ENCODE peak calls at places on chromosome 14, in eight cellular contexts. S is neural progenitor cell, Q is lower lobe of right lung, N is psoas muscle, K is tibial artery, F is sigmoid colon, T is transverse colon, V is right lobe of liver. X is an unnamed sample.
A peak's percentile ranks its signal among the peaks of the same experiment; 100 is the strongest.

GRCh38 chr14:62706217-62706616 is 339.0 kb downstream of the KCNH5 start:
- DNase-seq in N (no peak), T (no peak), Q (no peak), V (no peak), K (no peak), F (no peak), S (no peak), X (no peak)

GRCh38 chr14:74612346-74613021 is 447 bp upstream of the LTBP2 start:
- DNase-seq in N (peak; percentile 88), T (peak; percentile 82), V (peak; percentile 79), F (peak; percentile 86), Q (peak; percentile 87), S (peak; percentile 93), K (peak; percentile 89), X (no peak)

GRCh38 chr14:88430976-88431375 is 45.5 kb downstream of the SPATA7 start:
- DNase-seq in N (no peak), K (no peak), V (no peak), Q (no peak), F (no peak), S (no peak), T (no peak), X (no peak)

GRCh38 chr14:64760146-64760755 is 56.0 kb downstream of the PLEKHG3 start:
- DNase-seq in S (peak; percentile 70), K (peak; percentile 79), Q (peak; percentile 75), N (peak; percentile 61), V (peak; percentile 67), T (peak; percentile 77), F (no peak), X (no peak)

GRCh38 chr14:36161781-36162180 is 14.7 kb downstream of the PTCSC3 start:
- DNase-seq in K (no peak), S (no peak), N (no peak), Q (no peak), V (no peak), T (peak; percentile 10), F (no peak), X (no peak)

GRCh38 chr14:55976619-55977018 is 141.6 kb upstream of the PELI2 start:
- DNase-seq in N (no peak), K (no peak), V (no peak), S (no peak), T (peak; percentile 26), F (no peak), Q (no peak), X (no peak)

GRCh38 chr14:92409069-92409468 is 86.1 kb downstream of the SLC24A4 start:
- DNase-seq in N (peak; percentile 53), T (peak; percentile 17), S (no peak), F (peak; percentile 81), Q (no peak), V (no peak), K (no peak), X (no peak)

GRCh38 chr14:80491131-80491530 is 279.8 kb upstream of the DIO2 start:
- DNase-seq in T (peak; percentile 27), K (peak; percentile 70), N (peak; percentile 49), S (no peak), V (no peak), F (no peak), Q (no peak), X (no peak)

GRCh38 chr14:105532111-105532623 is 5.8 kb downstream of the TMEM121 start:
- DNase-seq in V (no peak), Q (no peak), N (no peak), T (no peak), S (no peak), K (peak; percentile 61), F (no peak), X (no peak)

GRCh38 chr14:105532735-105533141 is 6.4 kb downstream of the TMEM121 start:
- DNase-seq in S (peak; percentile 45), Q (no peak), N (no peak), F (peak; percentile 58), V (peak; percentile 39), T (no peak), K (peak; percentile 57), X (no peak)

GRCh38 chr14:105533391-105533790 is 7.0 kb downstream of the TMEM121 start:
- DNase-seq in F (peak; percentile 43), K (peak; percentile 55), S (no peak), N (no peak), Q (no peak), T (no peak), V (peak; percentile 40), X (no peak)

GRCh38 chr14:105534586-105534985 is 8.2 kb downstream of the TMEM121 start:
- DNase-seq in N (no peak), S (no peak), Q (no peak), T (no peak), F (peak; percentile 54), K (peak; percentile 47), V (no peak), X (no peak)

DNA sequence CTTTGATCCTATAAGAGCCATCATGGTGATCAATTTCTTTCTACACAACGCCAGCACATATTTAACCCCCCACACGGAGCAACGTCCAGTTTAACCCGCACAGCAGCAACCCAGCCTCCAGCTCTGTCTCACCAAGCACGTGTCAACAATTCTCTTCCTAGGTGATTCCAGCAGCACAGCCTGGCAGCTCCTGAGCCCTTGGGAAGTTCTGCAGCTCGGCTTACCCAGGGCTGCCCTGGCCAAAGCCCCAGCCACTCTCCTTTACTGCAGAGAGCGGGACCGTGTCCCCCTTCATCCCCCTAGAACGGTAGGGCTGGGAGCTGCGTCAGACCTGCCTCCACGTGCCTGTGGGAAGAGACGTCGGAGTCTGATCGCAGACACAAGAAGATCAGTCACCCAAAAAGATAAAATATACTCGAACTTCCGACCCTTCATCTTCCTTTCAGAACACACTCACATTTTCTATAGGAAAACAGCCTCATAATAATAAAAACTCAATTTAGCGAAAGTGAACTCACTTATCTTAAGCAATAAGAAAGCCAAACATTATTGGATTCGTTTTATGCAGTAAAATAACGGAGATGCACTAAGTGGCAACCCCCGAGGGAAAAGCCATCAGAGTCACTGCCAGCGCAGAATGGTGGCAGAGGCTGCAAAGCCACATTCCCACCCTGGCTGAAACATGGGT is 7.6 kb downstream of the TMEM121 start:
- DNase-seq in N (no peak), S (no peak), Q (no peak), F (peak; percentile 48), T (no peak), K (peak; percentile 42), V (no peak), X (no peak)
- H3K9me3 ChIP-seq in N (no peaks in the 10 kb centered on the region), S (no peaks in the 10 kb centered on the region), Q (no peaks in the 10 kb centered on the region), F (no peaks in the 10 kb centered on the region), T (no peaks in the 10 kb centered on the region), K (no peaks in the 10 kb centered on the region), V (no peaks in the 10 kb centered on the region), X (no peaks in the 10 kb centered on the region)

DNA sequence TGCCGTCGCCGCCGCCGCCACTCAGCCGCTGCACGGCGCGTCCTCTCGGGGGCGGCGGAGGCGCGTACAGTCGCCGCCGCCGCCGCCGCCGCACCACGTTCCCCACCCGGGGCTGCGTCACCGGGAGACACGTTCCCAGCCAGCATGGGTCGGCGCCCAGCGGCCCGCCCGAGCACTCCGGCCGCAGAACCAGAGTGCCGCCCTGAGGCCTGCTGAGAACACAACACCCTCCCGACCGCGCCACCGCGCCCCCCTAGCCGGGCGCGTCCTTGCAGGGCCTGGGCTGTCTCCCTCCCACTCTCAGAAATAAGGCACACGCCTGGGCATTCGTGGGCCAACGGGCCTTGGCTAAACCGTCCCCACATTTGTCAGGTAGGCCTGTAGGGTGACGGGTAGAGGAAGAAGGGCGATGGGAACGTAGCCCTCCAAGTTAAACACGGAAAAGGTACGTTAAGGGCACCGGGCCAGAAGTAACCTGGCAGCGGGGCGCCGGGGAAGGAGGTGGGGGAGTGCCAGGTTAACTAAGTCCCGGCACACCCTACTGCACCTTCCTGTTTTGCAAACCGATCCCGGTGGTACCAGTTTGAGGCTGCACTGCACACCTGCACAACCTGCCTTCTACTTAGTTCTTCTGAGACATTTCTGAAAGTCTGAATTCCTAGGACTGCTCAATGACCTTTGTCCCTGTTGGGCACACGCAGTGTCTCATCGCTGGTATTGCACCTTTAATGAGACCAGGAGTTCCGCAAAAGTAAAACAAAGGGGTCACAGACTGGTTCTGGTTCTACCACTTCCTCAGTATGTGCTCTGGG is at the start of gene MAP4K5:
- DNase-seq in F (peak; percentile 96), Q (peak; percentile 95), K (peak; percentile 94), T (peak; percentile 94), V (peak; percentile 92), S (peak; percentile 94), N (peak; percentile 92), X (peak; percentile 62)
- TF ChIP-seq CTCF in F (peak; percentile 94), Q (peak; percentile 85), K (peak; percentile 95), T (peak; percentile 77), V (peak; percentile 92), S (peak; percentile 77), N (peak; percentile 92), X (peak; percentile 89)

GRCh38 chr14:42045393-42045792 is 438.7 kb downstream of the LRFN5 start:
- DNase-seq in K (no peak), N (no peak), V (no peak), S (no peak), T (no peak), Q (no peak), F (no peak), X (no peak)
- H3K9me3 ChIP-seq in K (no peaks in the 10 kb centered on the region), N (peaks cover 1% of the 10 kb centered on the region), V (no peaks in the 10 kb centered on the region), S (no peaks in the 10 kb centered on the region), T (no peaks in the 10 kb centered on the region), Q (no peaks in the 10 kb centered on the region), F (no peaks in the 10 kb centered on the region), X (no peaks in the 10 kb centered on the region)

DNA sequence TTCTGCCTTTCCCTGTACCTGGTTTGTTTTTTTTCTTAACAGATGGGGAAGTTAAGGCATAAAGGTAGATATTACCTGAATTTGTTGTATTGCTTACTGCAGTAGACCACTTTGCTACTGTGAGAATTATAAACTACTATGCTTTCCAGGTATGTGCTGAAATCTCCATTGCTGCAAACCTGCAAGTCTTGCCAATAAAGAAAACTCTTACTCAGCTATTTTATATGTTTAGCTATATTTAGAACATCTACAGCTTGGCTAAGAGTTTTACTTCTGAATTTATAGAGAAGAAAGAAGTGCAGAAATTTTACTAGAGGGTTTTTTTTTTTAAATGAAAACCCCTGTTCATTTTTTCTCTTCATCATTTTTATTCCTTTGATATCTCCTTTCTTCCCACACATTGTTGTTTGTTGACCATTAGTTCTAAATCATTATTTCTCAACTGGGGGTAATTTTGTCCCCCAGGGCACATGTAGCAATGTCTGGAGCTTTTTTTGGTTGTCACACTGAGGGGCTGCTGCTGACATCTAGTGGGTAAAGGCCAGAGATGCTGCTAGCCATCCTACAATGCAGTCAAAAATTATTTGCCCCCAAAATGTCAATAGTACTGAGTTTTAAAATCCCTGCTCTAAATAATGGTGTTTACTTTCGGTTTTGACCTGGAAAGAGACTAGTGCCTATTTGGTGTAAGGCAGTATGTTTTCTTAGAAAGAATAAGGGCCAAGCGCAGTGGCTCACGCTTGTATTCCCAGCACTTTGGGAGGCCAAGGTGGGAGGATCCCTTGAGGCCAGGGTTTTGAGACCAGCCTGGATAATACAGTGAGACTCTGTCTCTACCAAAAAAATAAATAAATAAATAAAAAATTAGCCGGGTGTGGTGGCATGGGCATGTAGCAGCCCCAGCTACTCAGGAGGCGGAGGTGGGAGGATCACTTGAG is 48.6 kb downstream of the PCNX1 start:
- DNase-seq in Q (no peak), K (no peak), F (no peak), V (no peak), N (no peak), T (no peak), S (peak; percentile 38), X (no peak)
- TF ChIP-seq CTCF in Q (peak; percentile 55), K (peak; percentile 32), F (no peak), V (peak; percentile 64), N (peak; percentile 42), T (peak; percentile 34), S (peak; percentile 57), X (peak; percentile 31)